ENCODE peak calls at places on chromosomes 5 and 9, in seven cellular contexts. G is PC-3, V is astrocyte, C is H1, T is IMR-90, R is endothelial cell of umbilical vein, K is fibroblast of lung. P is an unnamed sample.

GRCh38 chr5:113205323-113205722 is 228.7 kb downstream of the DCP2 start:
- DNase-seq in C (no peak), K (no peak), T (no peak), V (no peak), R (no peak), G (no peak), P (no peak)

GRCh38 chr5:135269828-135270545 is 129.0 kb downstream of the MACROH2A1 start:
- DNase-seq in G (peak), C (no peak), V (peak), R (no peak), K (peak), T (peak), P (no peak)

GRCh38 chr5:17189381-17190036 is 27.9 kb upstream of the BASP1 start:
- DNase-seq in V (peak), C (peak), T (peak), K (peak), G (peak), R (peak), P (peak)

GRCh38 chr9:91060520-91061343 is 259.1 kb downstream of the SYK start:
- DNase-seq in V (peak), G (peak), R (peak), C (peak), K (peak), T (peak), P (no peak)

GRCh38 chr5:101278011-101278687 is 375.1 kb upstream of the ST8SIA4 start:
- DNase-seq in V (peak), K (peak), C (no peak), T (peak), R (no peak), G (peak), P (no peak)

GRCh38 chr9:106913276-106913675 is 50.3 kb downstream of the ZNF462 start:
- DNase-seq in V (no peak), R (no peak), G (no peak), C (no peak), K (no peak), T (no peak), P (no peak)

GRCh38 chr5:157247267-157247666 is 18.7 kb upstream of the CYFIP2 start:
- DNase-seq in V (no peak), K (no peak), R (no peak), T (no peak), C (no peak), G (no peak), P (no peak)

GRCh38 chr5:153749941-153750340 is 259.5 kb downstream of the GRIA1 start:
- DNase-seq in K (no peak), T (no peak), C (no peak), R (no peak), V (no peak), G (no peak), P (no peak)

GRCh38 chr9:106358331-106358730 is 504.6 kb upstream of the ZNF462 start:
- DNase-seq in K (no peak), V (no peak), G (no peak), R (no peak), T (no peak), C (no peak), P (no peak)

GRCh38 chr5:97388794-97389193 is 205.7 kb upstream of the RIOK2 start:
- DNase-seq in R (no peak), K (peak), T (peak), G (peak), C (no peak), V (no peak), P (no peak)

GRCh38 chr9:70040506-70040905 is 3.1 kb upstream of the MAMDC2 start:
- DNase-seq in G (no peak), K (no peak), T (no peak), V (no peak), C (no peak), R (no peak), P (no peak)

GRCh38 chr5:118233601-118234000 is 754.7 kb downstream of the DTWD2 start:
- DNase-seq in R (no peak), G (no peak), C (no peak), T (no peak), K (peak), V (peak), P (no peak)

GRCh38 chr5:65927497-65928340 is 1.3 kb downstream of the ERBIN start:
- DNase-seq in T (peak), K (peak), G (peak), C (no peak), V (peak), R (peak), P (no peak)

GRCh38 chr9:111896942-111897830 is 572 bp downstream of the UGCG start:
- DNase-seq in G (peak), R (peak), T (no peak), C (peak), K (peak), V (no peak), P (no peak)

GRCh38 chr9:136405481-136405880 is 4.9 kb downstream of the ENTR1 start:
- DNase-seq in V (no peak), K (no peak), T (no peak), C (no peak), G (no peak), R (no peak), P (no peak)
- H3K9ac ChIP-seq in V (no peak), K (no peak), T (no peak), C (no peak), G (no peak), R (no peak), P (no peak)

GRCh38 chr5:98769006-98769255 is 4.5 kb upstream of the RGMB start:
- DNase-seq in K (no peak), G (peak), R (no peak), T (no peak), V (no peak), C (no peak), P (no peak)
- H2AFZ ChIP-seq in K (peak), G (peak), R (peak), T (peak), V (peak), C (peak), P (peak)

DNA sequence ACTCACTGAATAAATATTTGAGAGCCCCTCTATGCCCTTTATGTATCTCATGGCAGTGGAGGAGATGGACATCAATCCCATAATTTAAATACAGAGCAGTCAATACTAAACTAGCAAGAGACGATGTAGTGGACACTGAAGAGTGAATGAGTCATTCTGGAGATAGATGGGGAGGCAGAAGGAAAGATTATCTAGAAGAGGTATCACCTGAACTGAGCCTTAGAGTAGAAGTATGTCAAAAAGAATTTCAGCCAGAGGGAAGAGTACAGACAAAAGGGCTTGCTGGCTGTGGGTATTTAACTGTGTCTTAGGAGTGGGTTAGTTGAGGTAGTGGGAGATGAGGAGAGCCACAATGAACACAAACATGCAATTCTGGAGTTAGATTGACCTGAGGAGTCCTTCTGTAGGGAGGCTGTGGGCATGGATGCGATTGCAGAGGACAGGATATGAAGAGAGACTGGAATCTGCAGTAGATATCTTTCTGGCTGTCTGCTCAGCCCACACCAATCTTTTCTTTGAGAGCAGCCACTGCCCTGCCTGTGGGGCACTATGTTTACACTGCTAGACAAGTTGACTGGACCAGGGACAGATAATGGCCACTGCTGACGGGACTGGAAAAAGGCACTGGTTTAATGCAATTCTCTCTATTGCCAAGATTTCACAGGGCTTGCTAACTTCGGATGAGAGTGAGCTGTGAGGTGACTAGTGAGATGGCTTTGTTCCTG is 63.9 kb upstream of the NR5A1 start:
- DNase-seq in V (no peak), K (no peak), T (no peak), R (no peak), G (no peak), C (no peak), P (no peak)
- H3K9ac ChIP-seq in V (no peak), K (no peak), T (no peak), R (no peak), G (no peak), C (no peak), P (no peak)

GRCh38 chr9:22053178-22053577 is 44.1 kb upstream of the CDKN2B start:
- DNase-seq in R (no peak), G (peak), C (no peak), T (peak), V (no peak), K (no peak), P (no peak)
- H2AFZ ChIP-seq in R (peak), G (peak), C (no peak), T (no peak), V (no peak), K (no peak), P (peak)

DNA sequence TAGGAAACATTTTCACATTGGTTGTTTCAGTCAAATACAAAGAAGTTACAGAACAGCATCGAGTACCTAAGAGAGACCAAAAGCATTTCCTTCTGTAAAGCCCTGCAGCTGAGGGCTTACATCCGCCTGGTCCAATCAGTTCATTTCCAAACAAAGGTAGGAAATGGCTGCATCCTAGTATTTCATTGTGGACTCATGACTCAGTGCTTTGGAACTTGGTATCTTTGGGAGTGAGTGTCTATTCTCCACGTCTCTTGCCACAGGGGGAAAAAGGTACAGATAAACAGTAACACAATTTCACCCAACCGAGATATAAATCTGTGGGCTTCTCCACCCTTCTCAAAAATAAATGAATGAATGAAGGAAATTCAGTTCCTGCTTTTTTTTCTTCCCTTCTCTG is 75.4 kb downstream of the NFIB start:
- DNase-seq in V (peak), C (no peak), R (peak), G (peak), T (peak), K (peak), P (no peak)
- H3K9ac ChIP-seq in V (no peak), C (no peak), R (peak), G (peak), T (no peak), K (no peak), P (peak)

DNA sequence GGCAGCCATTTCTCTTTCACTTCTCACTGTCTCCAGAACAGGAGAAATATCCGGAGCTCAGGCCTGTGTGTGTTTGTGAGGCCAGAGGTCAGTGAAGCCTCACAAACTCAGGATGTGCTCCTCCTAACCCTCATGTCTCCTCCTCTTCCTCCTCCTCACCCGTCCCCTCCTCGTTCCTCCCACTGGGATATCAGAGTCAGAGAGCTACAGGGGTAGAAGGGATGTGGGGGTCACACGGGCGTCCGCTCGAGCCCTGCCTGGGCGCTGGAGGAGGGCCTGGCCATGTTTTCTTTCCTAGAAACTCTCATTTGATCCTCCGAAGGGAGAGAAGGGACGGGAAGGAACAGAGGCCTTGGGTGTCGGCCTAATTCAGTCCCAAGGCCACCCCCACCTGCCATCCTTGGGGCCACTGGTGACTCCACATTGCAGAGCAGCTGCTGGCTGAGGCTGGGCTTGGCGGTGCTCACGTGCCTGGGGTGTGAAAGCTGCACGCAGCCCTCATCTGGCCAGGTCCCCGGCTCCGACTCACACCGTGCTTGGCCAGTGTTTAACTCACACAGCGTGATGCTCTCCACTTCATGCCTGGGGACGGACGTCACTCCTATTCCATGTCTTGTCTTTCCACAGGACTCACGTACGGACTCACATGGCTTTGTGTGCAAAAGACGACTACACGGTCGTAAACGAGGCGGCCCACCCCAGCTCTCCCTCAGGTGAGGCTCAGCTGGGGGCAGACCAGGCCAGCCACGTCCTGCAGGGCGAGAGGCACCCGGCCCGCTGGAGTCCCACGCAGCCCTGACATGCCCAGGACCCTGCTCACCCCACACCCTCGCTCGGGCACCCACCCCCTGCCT is 22.6 kb upstream of the SLC6A19 start:
- DNase-seq in G (no peak), C (no peak), T (no peak), R (no peak), V (no peak), K (no peak), P (no peak)
- H2AFZ ChIP-seq in G (no peak), C (no peak), T (no peak), R (no peak), V (no peak), K (no peak), P (no peak)

DNA sequence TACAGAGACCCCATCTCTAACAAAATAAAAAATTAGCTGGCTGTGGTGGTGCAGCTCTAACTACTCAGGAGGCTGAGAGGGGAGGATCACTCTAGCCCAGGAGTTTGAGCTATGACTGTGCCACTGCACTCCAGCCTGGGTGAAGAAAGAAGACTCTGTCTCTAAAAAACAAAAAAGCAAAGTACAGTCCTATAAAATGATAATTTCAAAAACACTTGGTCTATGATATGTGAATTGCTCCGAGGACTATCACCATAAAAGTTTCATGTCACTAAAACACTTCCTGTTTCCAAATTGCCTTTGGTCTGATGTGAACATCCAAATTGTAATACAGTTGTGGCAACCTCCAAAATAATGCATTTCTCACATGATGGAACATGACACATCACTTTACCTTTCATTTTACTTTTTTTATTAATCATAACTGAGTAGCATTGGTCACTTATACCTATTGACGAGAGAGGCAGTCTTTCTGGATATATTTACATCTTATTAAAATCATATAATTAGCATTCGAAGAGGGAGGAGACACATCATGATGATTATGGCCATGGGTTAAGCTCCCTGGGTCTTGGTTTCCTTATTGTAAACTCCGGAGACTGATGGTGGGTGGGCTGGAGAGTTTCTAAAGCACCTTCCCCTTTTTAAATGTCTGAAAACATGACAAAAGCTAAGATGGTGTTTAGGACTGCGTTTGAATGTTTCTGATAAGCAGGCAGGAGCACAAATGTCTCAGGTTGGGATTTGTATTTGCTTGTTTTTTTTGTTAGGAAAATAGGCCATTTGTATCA is 25.8 kb upstream of the CD180 start:
- DNase-seq in V (no peak), R (no peak), G (no peak), C (no peak), K (no peak), T (no peak), P (no peak)
- H3K9ac ChIP-seq in V (no peak), R (no peak), G (no peak), C (no peak), K (no peak), T (no peak), P (no peak)

GRCh38 chr9:89218040-89218928 is 39.7 kb upstream of the SHC3 start:
- DNase-seq in C (no peak), V (peak), G (no peak), T (no peak), R (no peak), K (peak), P (no peak)

GRCh38 chr9:89226076-89226475 is 47.5 kb upstream of the SHC3 start:
- DNase-seq in R (no peak), V (peak), K (peak), C (peak), T (peak), G (no peak), P (no peak)

GRCh38 chr9:89225587-89225986 is 47.0 kb upstream of the SHC3 start:
- DNase-seq in V (peak), G (no peak), K (peak), R (no peak), C (no peak), T (peak), P (no peak)

GRCh38 chr9:89219637-89220036 is 41.0 kb upstream of the SHC3 start:
- DNase-seq in C (no peak), G (no peak), R (no peak), T (no peak), K (no peak), V (no peak), P (no peak)

DNA sequence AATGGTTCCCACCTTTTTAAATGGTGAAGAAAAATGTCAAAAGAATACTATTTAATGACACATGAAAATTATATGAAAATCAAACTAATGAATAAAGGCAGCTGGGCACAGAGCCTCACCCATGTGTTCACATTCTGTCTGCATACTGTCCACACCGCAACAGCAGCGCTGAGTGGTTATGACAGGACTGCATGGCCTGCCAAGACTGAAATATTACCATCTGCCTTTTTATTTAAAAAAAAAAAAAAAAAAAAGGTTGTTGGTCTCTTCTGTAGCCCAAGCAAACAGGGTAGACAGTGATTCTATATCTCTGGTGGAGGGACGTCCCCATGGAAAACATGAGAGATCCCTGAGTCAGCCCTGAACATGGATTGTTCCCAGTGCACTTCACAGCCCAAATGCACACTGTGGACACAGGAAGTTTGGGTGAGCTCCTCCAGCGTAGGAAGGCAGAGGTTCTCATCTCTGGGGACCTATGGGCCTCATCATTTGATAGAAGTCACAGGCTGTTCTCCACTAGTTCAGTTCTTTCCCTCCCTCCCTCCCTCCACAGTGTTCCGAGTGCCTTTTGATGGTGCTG is 44.9 kb upstream of the SHC3 start:
- DNase-seq in T (no peak), G (no peak), V (no peak), C (no peak), K (no peak), R (no peak), P (no peak)
- H2AFZ ChIP-seq in T (no peak), G (no peak), V (no peak), C (no peak), K (no peak), R (no peak), P (no peak)

DNA sequence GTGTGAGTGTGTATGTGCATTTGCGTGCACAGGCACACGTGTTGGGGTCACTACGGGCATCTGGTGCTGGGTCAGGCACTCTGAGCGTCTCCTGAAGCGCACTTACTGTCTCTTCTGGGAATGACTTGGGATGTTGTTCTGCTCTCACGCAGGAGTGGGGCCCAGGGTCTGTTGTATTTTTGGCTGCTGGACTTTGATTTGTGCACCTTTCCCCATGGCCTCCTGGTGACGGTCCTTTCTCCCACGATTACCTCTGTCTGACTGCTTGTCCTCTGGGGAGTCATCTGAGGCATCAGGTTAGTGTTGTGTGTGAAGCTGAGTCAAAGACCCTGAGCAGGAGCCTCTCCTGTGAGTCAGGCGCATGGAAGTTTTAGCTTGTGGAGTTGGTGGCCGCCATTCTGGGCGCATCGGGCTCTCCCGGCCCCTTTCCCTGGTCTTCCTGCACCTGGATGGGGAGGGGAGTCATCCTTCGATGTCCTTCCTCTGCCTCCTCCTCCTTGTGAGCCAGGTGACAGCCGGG is 62.1 kb downstream of the RXRA start:
- DNase-seq in K (peak), V (no peak), T (peak), G (no peak), C (no peak), R (no peak), P (no peak)
- H3K9ac ChIP-seq in K (no peak), V (no peak), T (no peak), G (no peak), C (no peak), R (no peak), P (no peak)

GRCh38 chr5:146034605-146035004 is 70.8 kb downstream of the PLAC8L1 start:
- DNase-seq in T (no peak), V (no peak), R (no peak), K (no peak), G (no peak), C (no peak), P (no peak)
- H2AFZ ChIP-seq in T (no peak), V (no peak), R (no peak), K (no peak), G (no peak), C (no peak), P (no peak)